ENCODE peak calls at places on chromosomes 7 and 10, in four cellular contexts. O is RWPE1, P is progenitor cell of endocrine pancreas, H is GM12865. D is an unnamed sample.

GRCh38 chr10:12846718-12847117 is 154.8 kb downstream of the CCDC3 start:
- DNase-seq in O (no peak), P (no peak), H (no peak), D (no peak)

GRCh38 chr10:93384006-93384405 is 98.1 kb downstream of the MYOF start:
- DNase-seq in O (peak), P (no peak), H (no peak), D (no peak)

GRCh38 chr10:108812906-108813305 is 1110.4 kb downstream of the XPNPEP1 start:
- DNase-seq in O (no peak), P (no peak), H (no peak), D (no peak)

GRCh38 chr10:21502371-21502765 is 23.1 kb downstream of the SKIDA1 start:
- DNase-seq in O (no peak), P (no peak), H (no peak), D (no peak)

GRCh38 chr7:55533729-55534080 is 38.6 kb downstream of the VOPP1 start:
- DNase-seq in O (no peak), P (no peak), H (no peak), D (no peak)

GRCh38 chr7:130009848-130010688 is 41.1 kb downstream of the ZC3HC1 start:
- DNase-seq in O (peak), P (no peak), H (peak), D (no peak)

GRCh38 chr7:77362905-77363304 is 53.2 kb downstream of the GSAP start:
- DNase-seq in O (no peak), P (no peak), H (no peak), D (no peak)

GRCh38 chr10:50470798-50471582 is 152.8 kb downstream of the SGMS1 start:
- DNase-seq in O (peak), P (no peak), H (no peak), D (no peak)

GRCh38 chr7:41058986-41059741 is 643.7 kb downstream of the INHBA start:
- DNase-seq in O (peak), P (no peak), H (no peak), D (no peak)

GRCh38 chr7:82183633-82184032 is 259.9 kb downstream of the CACNA2D1 start:
- DNase-seq in O (peak), P (no peak), H (no peak), D (no peak)

GRCh38 chr10:133373104-133373624 is at the start of gene ECHS1:
- DNase-seq in O (peak), P (peak), H (peak), D (peak)

GRCh38 chr10:110643670-110644597 is at the start of gene RBM20:
- DNase-seq in O (no peak), P (peak), H (peak), D (peak)

GRCh38 chr7:108404509-108405435 is 51.5 kb downstream of the NRCAM start:
- DNase-seq in O (no peak), P (no peak), H (no peak), D (no peak)
- TF ChIP-seq CTCF in O (no peak), P (no peak), H (no peak), D (no peak)

GRCh38 chr10:18594574-18595156 is 56.7 kb downstream of the NSUN6 start:
- DNase-seq in O (no peak), P (no peak), H (no peak), D (no peak)
- TF ChIP-seq CTCF in O (no peak), P (peak), H (peak), D (no peak)

DNA sequence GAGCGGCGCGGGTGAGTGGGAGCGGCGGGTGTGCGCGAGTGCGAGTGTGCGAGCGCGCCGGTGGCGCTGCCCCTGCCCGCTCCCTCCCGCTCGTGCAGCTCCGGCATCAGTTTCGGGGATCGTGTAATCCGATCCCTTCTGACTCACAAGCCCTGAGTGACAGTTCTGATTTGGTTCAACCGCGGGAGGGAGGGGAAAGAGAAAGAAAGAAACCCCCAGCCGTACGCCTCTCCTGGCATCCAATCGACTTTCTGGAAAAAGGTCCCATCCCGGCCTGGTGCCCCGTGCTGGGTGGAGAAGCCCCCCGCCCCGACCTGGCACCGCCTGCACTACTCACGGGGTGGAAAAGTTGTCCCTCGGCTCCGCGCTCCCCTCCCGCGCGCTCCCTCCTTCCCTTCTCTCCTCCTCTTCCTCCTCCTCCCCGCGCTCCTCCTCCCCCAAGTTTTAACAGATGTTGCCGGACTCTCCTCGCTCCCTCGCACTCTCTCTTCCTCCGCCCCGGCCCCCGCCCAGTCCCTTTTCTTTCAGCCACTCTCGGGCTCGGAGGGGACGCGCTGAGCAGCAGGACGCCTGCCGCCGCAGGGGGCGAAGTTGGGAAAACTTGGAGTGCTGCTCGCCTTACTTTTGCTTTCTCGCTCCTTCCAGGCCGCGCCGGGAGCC is at the start of gene GLI3:
- DNase-seq in O (peak), P (peak), H (peak), D (no peak)
- TF ChIP-seq CTCF in O (peak), P (peak), H (no peak), D (no peak)

GRCh38 chr10:106528702-106529101 is 635.8 kb downstream of the SORCS1 start:
- DNase-seq in O (no peak), P (no peak), H (no peak), D (no peak)

GRCh38 chr10:106520698-106521097 is 643.8 kb downstream of the SORCS1 start:
- DNase-seq in O (no peak), P (no peak), H (no peak), D (no peak)

DNA sequence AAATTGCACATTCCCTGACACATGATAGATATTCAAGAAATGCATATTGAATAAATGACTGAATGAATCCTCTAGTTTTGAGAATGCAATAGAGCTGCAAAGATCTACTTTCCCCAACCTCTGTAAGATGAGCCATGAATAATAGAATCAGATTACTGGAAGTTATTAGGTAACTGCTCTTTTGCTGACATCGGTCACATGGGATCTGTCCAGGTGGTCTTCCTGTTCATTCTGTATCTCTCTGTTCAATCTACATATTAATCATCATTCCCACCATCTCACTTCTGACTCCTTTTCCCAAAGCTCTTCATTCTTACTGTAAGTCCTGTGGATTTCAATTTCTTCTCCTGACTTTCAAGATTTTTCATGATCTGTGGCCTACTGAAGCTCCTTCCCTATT is 638.6 kb downstream of the SORCS1 start:
- DNase-seq in O (no peak), P (no peak), H (no peak), D (no peak)
- TF ChIP-seq CTCF in O (no peak), P (no peak), H (no peak), D (no peak)

GRCh38 chr7:73446716-73447115 is 13.1 kb downstream of the FZD9 start:
- DNase-seq in O (no peak), P (no peak), H (no peak), D (no peak)
- TF ChIP-seq CTCF in O (no peak), P (no peak), H (no peak), D (no peak)

DNA sequence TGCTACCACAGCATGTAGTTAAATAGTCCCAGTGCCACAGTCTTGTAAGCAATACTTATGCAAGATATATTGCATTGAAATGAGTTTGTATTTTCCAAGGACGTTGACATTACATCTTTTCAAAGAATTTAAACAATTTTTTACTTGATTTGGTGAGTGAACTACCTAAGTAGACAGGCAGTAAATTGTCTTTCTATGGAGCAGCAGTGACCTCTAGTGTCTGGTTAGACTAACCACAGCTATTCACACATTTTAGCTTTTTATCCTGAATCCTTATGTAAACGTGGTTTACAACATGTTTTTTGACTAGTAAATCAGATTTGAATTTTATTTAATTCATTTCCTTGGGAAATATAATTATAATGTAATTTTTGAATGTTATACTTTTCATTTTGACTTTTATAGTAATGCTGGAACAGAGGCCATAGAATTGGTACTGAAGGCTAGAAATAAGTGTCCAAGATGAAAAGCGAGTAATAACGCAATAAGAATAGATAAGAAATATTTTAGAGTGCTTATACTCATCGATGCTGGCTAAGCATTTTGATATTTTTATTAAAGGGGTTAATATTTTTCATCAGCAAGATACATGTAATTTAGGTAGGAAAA is 5.6 kb downstream of the LRRTM3 start:
- DNase-seq in O (peak), P (no peak), H (peak), D (no peak)
- TF ChIP-seq CTCF in O (peak), P (peak), H (peak), D (peak)

DNA sequence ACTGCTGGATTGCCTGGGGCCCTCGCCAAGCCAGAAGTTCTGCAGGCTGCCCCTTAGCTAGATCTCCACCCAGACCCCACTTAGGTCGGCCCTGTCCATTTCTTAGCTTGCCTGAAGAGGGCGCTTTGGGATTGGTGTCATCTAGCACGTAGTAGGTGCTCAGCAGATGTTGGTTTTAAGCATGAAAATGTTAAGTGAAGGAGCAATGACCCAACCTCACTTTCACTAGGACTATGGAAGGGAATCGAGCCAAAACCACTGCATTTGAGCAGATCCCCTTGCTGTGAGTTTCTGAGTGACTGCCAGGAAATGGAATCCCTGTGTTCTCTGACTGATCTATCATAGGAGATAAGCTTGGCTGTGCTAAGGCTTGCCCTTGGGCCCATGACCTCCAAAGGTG is 131.7 kb upstream of the EEPD1 start:
- DNase-seq in O (no peak), P (no peak), H (peak), D (no peak)
- TF ChIP-seq CTCF in O (peak), P (peak), H (peak), D (no peak)